ENCODE peak calls at places on chromosome 13, in six cellular contexts. O is NCI-H510A treated with DMSO at 0.1 percent for 48 hours; K is midbrain; T is stromal cell of bone marrow; V is cardiac fibroblast; U is activated T-helper 1 cell treated with anti-CD3 and anti-CD28 coated beads, Interleukin-12 subunit alpha, Interleukin-12 subunit beta, Interleukin-2, Interleukin-4 antibody, amounts not matched to agents 30 ng/mL and 10 ng/mL and 1 ng/mL, durations not matched to agents 14 hours and 24 hours and 36 hours. X is an unnamed sample.

GRCh38 chr13:31029129-31029528 is 96.7 kb downstream of the TEX26 start:
- DNase-seq in T (no peak), V (peak; percentile 43), K (no peak), U (no peak), O (no peak), X (no peak)

GRCh38 chr13:94058821-94059360 is 420.6 kb downstream of the DCT start:
- DNase-seq in U (no peak), O (no peak), T (no peak), V (no peak), K (no peak), X (no peak)

GRCh38 chr13:87537946-87538345 is 133.2 kb upstream of the SLITRK5 start:
- DNase-seq in K (no peak), T (no peak), V (no peak), O (no peak), U (no peak), X (no peak)

GRCh38 chr13:106096661-106097092 is 438.8 kb downstream of the EFNB2 start:
- DNase-seq in O (peak; percentile 6), V (no peak), T (no peak), U (no peak), K (no peak), X (no peak)

GRCh38 chr13:104246955-104247354 is 1180.7 kb upstream of the SLC10A2 start:
- DNase-seq in U (no peak), K (no peak), V (no peak), T (no peak), O (no peak), X (no peak)

GRCh38 chr13:110509478-110509926 is 52.0 kb downstream of the RAB20 start:
- DNase-seq in K (no peak), V (no peak), T (no peak), O (peak; percentile 73), U (no peak), X (no peak)

GRCh38 chr13:60720590-60720989 is 323.6 kb downstream of the TDRD3 start:
- DNase-seq in O (no peak), T (no peak), U (no peak), V (no peak), K (no peak), X (no peak)

GRCh38 chr13:27304611-27305010 is 34.0 kb downstream of the RASL11A start:
- DNase-seq in O (no peak), T (no peak), K (no peak), U (no peak), V (no peak), X (no peak)

GRCh38 chr13:29901714-29902631 is 51.6 kb upstream of the UBL3 start:
- DNase-seq in T (peak; percentile 63), K (no peak), V (peak; percentile 96), U (peak; percentile 43), O (peak; percentile 13), X (no peak)

GRCh38 chr13:102369303-102369702 is 32.5 kb downstream of the FGF14 start:
- DNase-seq in U (no peak), K (no peak), V (peak; percentile 2), T (no peak), O (no peak), X (no peak)

GRCh38 chr13:70568571-70568970 is 460.3 kb upstream of the KLHL1 start:
- DNase-seq in K (peak; percentile 48), V (peak; percentile 69), O (peak; percentile 32), U (no peak), T (peak; percentile 11), X (peak; percentile 30)

GRCh38 chr13:58869566-58869965 is 1238.0 kb downstream of the PCDH17 start:
- DNase-seq in O (peak; percentile 74), K (no peak), T (no peak), V (no peak), U (no peak), X (no peak)

GRCh38 chr13:27857271-27857670 is 62.5 kb upstream of the PDX1 start:
- DNase-seq in U (no peak), O (peak; percentile 22), V (no peak), T (no peak), K (no peak), X (no peak)

GRCh38 chr13:75359266-75359665 is 122.7 kb downstream of the TBC1D4 start:
- DNase-seq in T (peak; percentile 75), U (no peak), V (peak; percentile 94), K (no peak), O (no peak), X (no peak)

GRCh38 chr13:85313761-85314503 is 485.3 kb downstream of the SLITRK6 start:
- DNase-seq in O (peak; percentile 20), K (no peak), T (peak; percentile 11), V (peak; percentile 1), U (no peak), X (peak; percentile 16)

GRCh38 chr13:33730147-33730546 is 87.8 kb upstream of the RFC3 start:
- DNase-seq in U (no peak), O (no peak), T (no peak), V (no peak), K (peak; percentile 7), X (peak; percentile 36)

GRCh38 chr13:91270031-91270430 is 77.5 kb upstream of the MIR17HG start:
- DNase-seq in U (no peak), V (no peak), O (no peak), T (no peak), K (no peak), X (no peak)

GRCh38 chr13:113849546-113849945 is 14.3 kb downstream of the GAS6 start:
- DNase-seq in T (no peak), U (no peak), V (no peak), O (no peak), K (no peak), X (no peak)

GRCh38 chr13:51818276-51818675 is 14.3 kb upstream of the DHRS12 start:
- DNase-seq in T (no peak), O (no peak), V (no peak), U (no peak), K (no peak), X (no peak)

GRCh38 chr13:99258210-99258860 is at the start of gene GPR18:
- DNase-seq in V (no peak), U (no peak), O (no peak), T (no peak), K (no peak), X (no peak)

X was measured in globus pallidus.